ENCODE peak calls at places on chromosome 1, in ten cellular contexts. W, Y, Z, L, K, I, S, A, Q and T are unnamed samples.

GRCh38 chr1:59146651-59147358 is 150.1 kb upstream of the FGGY start:
- DNase-seq in S (peak), K (peak), I (peak), A (no peak), Z (no peak), W (peak), Y (peak), L (peak), Q (no peak), T (no peak)

GRCh38 chr1:47618222-47618720 is 180.4 kb downstream of the FOXD2 start:
- DNase-seq in W (no peak), Q (peak), Z (no peak), I (no peak), S (no peak), L (no peak), Y (no peak), K (no peak), A (peak), T (no peak)

GRCh38 chr1:180527270-180527669 is 24.9 kb upstream of the ACBD6 start:
- DNase-seq in K (no peak), W (peak), A (no peak), S (peak), Q (no peak), Z (no peak), Y (no peak), L (no peak), I (peak), T (no peak)

GRCh38 chr1:159779403-159779851 is 1.3 kb upstream of the DUSP23 start:
- DNase-seq in A (no peak), I (no peak), S (peak), L (no peak), K (no peak), Z (no peak), Y (no peak), Q (no peak), W (peak), T (no peak)

GRCh38 chr1:20032425-20032824 is 37.6 kb upstream of the PLA2G5 start:
- DNase-seq in K (no peak), Q (no peak), L (no peak), W (no peak), Z (no peak), I (no peak), A (no peak), Y (no peak), S (no peak), T (no peak)

GRCh38 chr1:77533660-77534295 is 148.7 kb downstream of the ZZZ3 start:
- DNase-seq in Y (no peak), S (peak), K (no peak), Z (no peak), I (peak), L (peak), Q (no peak), A (no peak), W (peak), T (no peak)

GRCh38 chr1:111399792-111400610 is 27.5 kb downstream of the OVGP1 start:
- DNase-seq in Z (no peak), K (no peak), W (peak), Q (no peak), I (peak), A (no peak), Y (no peak), L (peak), S (peak), T (no peak)

GRCh38 chr1:62625415-62625814 is 28.1 kb downstream of the ANGPTL3 start:
- DNase-seq in A (no peak), L (no peak), Z (no peak), K (no peak), I (no peak), Y (no peak), S (no peak), Q (no peak), W (no peak), T (no peak)

GRCh38 chr1:77539510-77540142 is 142.8 kb downstream of the ZZZ3 start:
- DNase-seq in I (peak), K (no peak), A (no peak), W (peak), Y (no peak), Q (no peak), Z (no peak), S (peak), L (no peak), T (no peak)

GRCh38 chr1:215005656-215006335 is 76.7 kb upstream of the KCNK2 start:
- DNase-seq in I (no peak), Q (no peak), S (no peak), W (peak), Z (no peak), Y (no peak), A (no peak), K (no peak), L (no peak), T (no peak)